ENCODE peak calls at places on chromosomes 2 and 18, in eight cellular contexts. X, M, J, D, Y, P, B and I are unnamed samples.

GRCh38 chr2:96637385-96638143 is 548 bp downstream of the KANSL3 start:
- DNase-seq in X (peak), M (peak), J (peak), D (peak), Y (peak), P (peak), B (peak), I (peak)

GRCh38 chr2:231015462-231015861 is 19.5 kb downstream of the SPATA3 start:
- DNase-seq in X (no peak), M (no peak), J (no peak), D (no peak), Y (no peak), P (no peak), B (no peak), I (no peak)

GRCh38 chr2:238817931-238818330 is 30.0 kb upstream of the TWIST2 start:
- DNase-seq in X (no peak), M (no peak), J (no peak), D (no peak), Y (no peak), P (no peak), B (no peak), I (no peak)

GRCh38 chr2:6924101-6924917 is 7.1 kb downstream of the RNF144A start:
- DNase-seq in X (no peak), M (no peak), J (no peak), D (no peak), Y (no peak), P (no peak), B (no peak), I (no peak)

GRCh38 chr2:149064365-149064841 is 25.9 kb downstream of the LYPD6B start:
- DNase-seq in X (no peak), M (no peak), J (no peak), D (peak), Y (no peak), P (no peak), B (no peak), I (no peak)

GRCh38 chr2:8244634-8245033 is 437.2 kb upstream of the ID2 start:
- DNase-seq in X (no peak), M (no peak), J (no peak), D (no peak), Y (no peak), P (no peak), B (peak), I (no peak)

GRCh38 chr2:132670104-132670960 is at the start of gene LYPD1:
- DNase-seq in X (no peak), M (no peak), J (no peak), D (peak), Y (no peak), P (no peak), B (peak), I (no peak)

GRCh38 chr18:80177128-80177527 is 68.1 kb downstream of the ADNP2 start:
- DNase-seq in X (no peak), M (no peak), J (no peak), D (no peak), Y (no peak), P (no peak), B (no peak), I (no peak)

GRCh38 chr2:119259296-119259860 is 35.7 kb downstream of the STEAP3 start:
- DNase-seq in X (no peak), M (no peak), J (no peak), D (no peak), Y (no peak), P (no peak), B (no peak), I (no peak)

GRCh38 chr18:12628706-12629702 is 28.9 kb downstream of the SPIRE1 start:
- DNase-seq in X (no peak), M (no peak), J (peak), D (peak), Y (no peak), P (no peak), B (no peak), I (no peak)

DNA sequence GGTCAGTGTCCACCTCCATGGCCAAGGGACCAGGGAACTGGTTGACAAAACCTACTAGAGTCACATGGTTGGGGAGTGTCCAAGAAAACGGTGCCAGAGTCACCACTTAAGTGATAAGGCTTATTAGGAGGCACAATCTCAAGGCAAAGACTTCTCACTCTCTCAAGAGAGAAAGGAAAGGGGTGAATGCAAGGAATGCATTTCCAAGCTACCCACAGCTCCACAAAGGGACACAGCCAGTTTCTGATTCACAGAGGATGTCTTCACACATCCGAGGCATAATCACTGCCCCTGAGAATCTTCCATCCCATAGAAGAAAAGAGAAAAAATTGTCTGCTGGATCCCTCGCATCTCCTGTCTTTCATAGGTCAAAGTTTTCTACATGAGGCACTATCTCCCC is 269.3 kb downstream of the TNS1 start:
- DNase-seq in X (no peak), M (no peak), J (no peak), D (no peak), Y (no peak), P (no peak), B (no peak), I (no peak)
- TF ChIP-seq CTCF in X (no peak), M (no peak), J (no peak), D (no peak), Y (no peak), P (no peak), B (no peak), I (no peak)

GRCh38 chr2:114546511-114546910 is 104.1 kb downstream of the DPP10 start:
- DNase-seq in X (no peak), M (no peak), J (no peak), D (no peak), Y (no peak), P (no peak), B (no peak), I (no peak)

GRCh38 chr2:114550895-114551793 is 108.7 kb downstream of the DPP10 start:
- DNase-seq in X (no peak), M (no peak), J (no peak), D (no peak), Y (no peak), P (peak), B (no peak), I (no peak)

GRCh38 chr2:114548151-114548550 is 105.7 kb downstream of the DPP10 start:
- DNase-seq in X (no peak), M (no peak), J (no peak), D (no peak), Y (no peak), P (no peak), B (no peak), I (no peak)

GRCh38 chr2:114545052-114545451 is 102.6 kb downstream of the DPP10 start:
- DNase-seq in X (no peak), M (no peak), J (no peak), D (no peak), Y (no peak), P (no peak), B (no peak), I (no peak)

GRCh38 chr2:114550364-114550763 is 107.9 kb downstream of the DPP10 start:
- DNase-seq in X (no peak), M (no peak), J (no peak), D (no peak), Y (no peak), P (no peak), B (no peak), I (no peak)
- TF ChIP-seq CTCF in X (no peak), M (no peak), J (no peak), D (no peak), Y (peak), P (no peak), B (no peak), I (no peak)

GRCh38 chr2:10042301-10043161 is 819 bp upstream of the KLF11 start:
- DNase-seq in X (peak), M (no peak), J (no peak), D (peak), Y (peak), P (no peak), B (peak), I (peak)

GRCh38 chr2:10038123-10038522 is 5.2 kb upstream of the KLF11 start:
- DNase-seq in X (no peak), M (no peak), J (no peak), D (no peak), Y (no peak), P (no peak), B (peak), I (no peak)

GRCh38 chr2:10038716-10039115 is 4.6 kb upstream of the KLF11 start:
- DNase-seq in X (no peak), M (no peak), J (no peak), D (no peak), Y (no peak), P (no peak), B (peak), I (no peak)

GRCh38 chr2:10041711-10042110 is 1.6 kb upstream of the KLF11 start:
- DNase-seq in X (no peak), M (no peak), J (no peak), D (no peak), Y (no peak), P (no peak), B (peak), I (no peak)

DNA sequence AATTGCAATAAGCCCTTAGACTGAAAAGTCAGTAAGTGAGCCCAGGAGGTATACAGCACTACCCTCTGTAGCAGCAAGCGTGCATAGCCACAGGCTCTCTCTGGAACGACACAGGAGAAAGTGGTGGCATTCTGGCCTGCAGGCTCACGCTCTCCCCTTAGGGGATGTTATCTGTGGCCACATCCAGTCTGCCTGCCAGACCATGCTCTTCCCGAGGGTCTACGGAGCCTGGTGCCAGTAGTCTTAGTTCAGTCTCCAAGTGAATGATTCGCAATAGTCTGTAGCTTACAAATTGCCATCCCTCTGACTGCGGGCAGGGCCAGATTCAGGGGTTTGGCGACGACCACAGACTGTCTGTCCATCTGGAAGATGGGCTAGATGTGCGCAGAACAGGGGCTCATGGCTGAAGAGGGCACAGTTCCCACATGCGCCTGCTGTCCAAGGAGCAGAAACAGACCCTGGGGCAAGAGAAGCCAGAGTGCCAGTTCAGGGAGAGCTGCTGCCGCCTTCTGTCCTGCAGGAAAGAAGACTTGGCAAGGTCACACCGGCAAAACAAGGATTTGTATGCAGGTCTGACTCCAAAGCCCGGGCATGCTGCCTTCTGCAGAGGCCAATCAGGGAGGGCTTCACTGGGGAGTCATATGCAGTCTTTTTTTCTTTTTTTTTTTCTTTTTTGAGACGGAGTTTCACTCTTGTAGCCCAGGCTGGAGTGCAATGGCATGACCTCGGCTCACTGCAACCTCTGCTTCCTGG is 3.5 kb upstream of the KLF11 start:
- DNase-seq in X (no peak), M (peak), J (no peak), D (no peak), Y (no peak), P (no peak), B (no peak), I (no peak)
- TF ChIP-seq CTCF in X (no peak), M (no peak), J (no peak), D (no peak), Y (no peak), P (no peak), B (peak), I (no peak)

GRCh38 chr18:37570336-37570930 is 4.8 kb upstream of the CELF4 start:
- DNase-seq in X (no peak), M (no peak), J (no peak), D (no peak), Y (no peak), P (no peak), B (no peak), I (no peak)
- TF ChIP-seq CTCF in X (no peak), M (no peak), J (no peak), D (no peak), Y (no peak), P (no peak), B (no peak), I (no peak)

GRCh38 chr2:196063773-196064172 is 4.9 kb downstream of the DNAH7 start:
- DNase-seq in X (no peak), M (no peak), J (no peak), D (no peak), Y (no peak), P (no peak), B (no peak), I (no peak)

GRCh38 chr2:196068271-196069209 is at the start of gene DNAH7:
- DNase-seq in X (peak), M (peak), J (peak), D (peak), Y (peak), P (peak), B (peak), I (peak)

GRCh38 chr2:196066794-196067382 is 1.7 kb downstream of the DNAH7 start:
- DNase-seq in X (no peak), M (no peak), J (no peak), D (peak), Y (no peak), P (peak), B (no peak), I (no peak)
- TF ChIP-seq CTCF in X (peak), M (no peak), J (peak), D (peak), Y (peak), P (peak), B (peak), I (peak)

GRCh38 chr2:31863867-31864266 is 146.9 kb downstream of the MEMO1 start:
- DNase-seq in X (no peak), M (no peak), J (no peak), D (no peak), Y (no peak), P (no peak), B (no peak), I (no peak)
- TF ChIP-seq CTCF in X (no peak), M (no peak), J (no peak), D (no peak), Y (no peak), P (no peak), B (no peak), I (no peak)

DNA sequence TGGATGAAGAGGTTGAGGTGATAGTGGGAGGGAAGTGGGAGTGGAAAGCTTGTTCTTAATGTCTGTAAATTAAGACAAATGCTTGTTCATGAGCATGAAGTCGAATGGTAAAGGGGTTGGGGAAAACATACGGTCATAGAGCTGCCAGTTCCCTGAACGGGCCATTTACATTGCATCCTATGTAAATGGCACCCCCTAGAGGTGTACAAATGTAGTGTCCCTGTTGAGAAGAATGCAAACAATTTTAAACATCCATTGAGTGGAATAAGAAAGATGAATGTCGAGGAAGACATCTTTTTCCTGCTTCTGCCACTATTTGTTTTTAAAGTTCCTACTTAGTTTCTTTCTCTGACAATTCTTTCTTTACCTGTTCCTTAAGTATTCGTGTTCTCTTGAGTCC is 155.7 kb downstream of the RDH14 start:
- DNase-seq in X (no peak), M (no peak), J (no peak), D (no peak), Y (no peak), P (peak), B (no peak), I (no peak)
- TF ChIP-seq CTCF in X (no peak), M (no peak), J (peak), D (peak), Y (no peak), P (peak), B (no peak), I (no peak)

GRCh38 chr2:88310787-88311186 is 140.6 kb downstream of the THNSL2 start:
- DNase-seq in X (no peak), M (no peak), J (no peak), D (no peak), Y (no peak), P (no peak), B (no peak), I (no peak)

GRCh38 chr2:88303865-88304264 is 133.7 kb downstream of the THNSL2 start:
- DNase-seq in X (no peak), M (no peak), J (no peak), D (no peak), Y (no peak), P (no peak), B (no peak), I (no peak)

DNA sequence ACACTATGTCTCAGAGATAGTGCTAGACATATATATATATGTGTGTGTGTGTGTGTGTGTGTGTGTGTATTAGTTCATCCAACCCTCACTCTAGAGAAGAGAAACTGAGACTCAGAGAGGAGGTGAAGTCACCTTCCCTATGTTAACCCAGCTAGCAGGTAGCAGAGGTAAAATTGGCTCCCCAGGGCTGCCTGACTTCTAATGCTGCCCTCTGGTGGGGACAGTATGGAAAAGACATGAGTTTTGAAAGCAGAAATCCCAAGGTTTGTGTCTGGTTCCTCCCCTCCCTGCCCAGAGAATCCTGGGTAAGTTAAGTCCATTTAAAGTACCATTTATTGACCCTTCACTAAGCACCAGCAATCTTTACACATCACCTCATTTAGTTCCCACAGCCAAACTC is 137.7 kb downstream of the THNSL2 start:
- DNase-seq in X (no peak), M (no peak), J (no peak), D (no peak), Y (no peak), P (peak), B (no peak), I (no peak)
- TF ChIP-seq CTCF in X (peak), M (no peak), J (peak), D (no peak), Y (peak), P (peak), B (peak), I (peak)

GRCh38 chr2:172889287-172889686 is 153.6 kb downstream of the RAPGEF4 start:
- DNase-seq in X (no peak), M (no peak), J (no peak), D (no peak), Y (no peak), P (no peak), B (no peak), I (no peak)
- TF ChIP-seq CTCF in X (no peak), M (no peak), J (no peak), D (no peak), Y (no peak), P (no peak), B (no peak), I (no peak)